ENCODE peak calls at places on chromosomes 5 and 9, in nine cellular contexts. One of them, this sample, is unnamed.

GRCh38 chr5:180824630-180825476 is 22.2 kb upstream of the MGAT1 start:
- DNase-seq in H9: no peak
- DNase-seq in NT2/D1: no peak
- DNase-seq in endothelial cell of umbilical vein: peak; percentile 54
- DNase-seq in IMR-90: no peak
- DNase-seq in mammary epithelial cell: no peak
- DNase-seq in fibroblast of lung: no peak
- DNase-seq in HCT116: no peak
- DNase-seq in SK-N-SH: no peak
- DNase-seq in this sample: no peak

GRCh38 chr5:116068028-116068632 is 16.7 kb upstream of the COMMD10 start:
- DNase-seq in fibroblast of lung: peak; percentile 40
- DNase-seq in endothelial cell of umbilical vein: peak; percentile 61
- DNase-seq in IMR-90: peak; percentile 72
- DNase-seq in HCT116: peak; percentile 78
- DNase-seq in NT2/D1: no peak
- DNase-seq in SK-N-SH: peak; percentile 32
- DNase-seq in H9: no peak
- DNase-seq in mammary epithelial cell: peak; percentile 14
- DNase-seq in this sample: peak; percentile 90

GRCh38 chr5:91384671-91385430 is 1.7 kb upstream of the ARRDC3 start:
- DNase-seq in mammary epithelial cell: peak; percentile 81
- DNase-seq in HCT116: peak; percentile 94
- DNase-seq in SK-N-SH: peak; percentile 73
- DNase-seq in NT2/D1: no peak
- DNase-seq in IMR-90: peak; percentile 91
- DNase-seq in fibroblast of lung: peak; percentile 82
- DNase-seq in H9: no peak
- DNase-seq in endothelial cell of umbilical vein: peak; percentile 94
- DNase-seq in this sample: peak; percentile 95

GRCh38 chr5:73999306-73999705 is 373.3 kb downstream of the ARHGEF28 start:
- DNase-seq in mammary epithelial cell: no peak
- DNase-seq in H9: no peak
- DNase-seq in NT2/D1: no peak
- DNase-seq in fibroblast of lung: no peak
- DNase-seq in IMR-90: no peak
- DNase-seq in SK-N-SH: no peak
- DNase-seq in endothelial cell of umbilical vein: no peak
- DNase-seq in HCT116: no peak
- DNase-seq in this sample: no peak

GRCh38 chr5:154309805-154310204 is 119.3 kb downstream of the GALNT10 start:
- DNase-seq in SK-N-SH: no peak
- DNase-seq in IMR-90: no peak
- DNase-seq in NT2/D1: no peak
- DNase-seq in fibroblast of lung: peak; percentile 76
- DNase-seq in endothelial cell of umbilical vein: peak; percentile 46
- DNase-seq in HCT116: no peak
- DNase-seq in H9: no peak
- DNase-seq in mammary epithelial cell: peak; percentile 41
- DNase-seq in this sample: no peak

GRCh38 chr9:36341936-36342577 is 58.0 kb downstream of the RNF38 start:
- DNase-seq in mammary epithelial cell: no peak
- DNase-seq in fibroblast of lung: peak; percentile 20
- DNase-seq in endothelial cell of umbilical vein: no peak
- DNase-seq in HCT116: no peak
- DNase-seq in H9: no peak
- DNase-seq in NT2/D1: no peak
- DNase-seq in SK-N-SH: no peak
- DNase-seq in IMR-90: no peak
- DNase-seq in this sample: no peak

GRCh38 chr9:17462869-17463464 is 115.9 kb upstream of the SH3GL2 start:
- DNase-seq in endothelial cell of umbilical vein: peak; percentile 68
- DNase-seq in IMR-90: peak; percentile 78
- DNase-seq in SK-N-SH: peak; percentile 24
- DNase-seq in HCT116: no peak
- DNase-seq in fibroblast of lung: peak; percentile 48
- DNase-seq in mammary epithelial cell: peak; percentile 27
- DNase-seq in H9: no peak
- DNase-seq in NT2/D1: peak; percentile 42
- DNase-seq in this sample: peak; percentile 89

GRCh38 chr9:83133316-83133715 is 70.4 kb upstream of the RASEF start:
- DNase-seq in SK-N-SH: no peak
- DNase-seq in fibroblast of lung: peak; percentile 6
- DNase-seq in HCT116: no peak
- DNase-seq in H9: no peak
- DNase-seq in NT2/D1: no peak
- DNase-seq in endothelial cell of umbilical vein: no peak
- DNase-seq in mammary epithelial cell: peak; percentile 25
- DNase-seq in IMR-90: no peak
- DNase-seq in this sample: no peak

GRCh38 chr5:91219803-91220371 is 163.2 kb downstream of the ARRDC3 start:
- DNase-seq in SK-N-SH: peak; percentile 16
- DNase-seq in HCT116: peak; percentile 26
- DNase-seq in endothelial cell of umbilical vein: peak; percentile 63
- DNase-seq in IMR-90: peak; percentile 57
- DNase-seq in mammary epithelial cell: no peak
- DNase-seq in fibroblast of lung: no peak
- DNase-seq in NT2/D1: no peak
- DNase-seq in H9: no peak
- DNase-seq in this sample: peak; percentile 21

GRCh38 chr5:113081091-113081490 is 104.5 kb downstream of the DCP2 start:
- DNase-seq in SK-N-SH: no peak
- DNase-seq in IMR-90: no peak
- DNase-seq in HCT116: no peak
- DNase-seq in NT2/D1: peak; percentile 72
- DNase-seq in H9: no peak
- DNase-seq in fibroblast of lung: no peak
- DNase-seq in endothelial cell of umbilical vein: no peak
- DNase-seq in mammary epithelial cell: no peak
- DNase-seq in this sample: no peak

DNA sequence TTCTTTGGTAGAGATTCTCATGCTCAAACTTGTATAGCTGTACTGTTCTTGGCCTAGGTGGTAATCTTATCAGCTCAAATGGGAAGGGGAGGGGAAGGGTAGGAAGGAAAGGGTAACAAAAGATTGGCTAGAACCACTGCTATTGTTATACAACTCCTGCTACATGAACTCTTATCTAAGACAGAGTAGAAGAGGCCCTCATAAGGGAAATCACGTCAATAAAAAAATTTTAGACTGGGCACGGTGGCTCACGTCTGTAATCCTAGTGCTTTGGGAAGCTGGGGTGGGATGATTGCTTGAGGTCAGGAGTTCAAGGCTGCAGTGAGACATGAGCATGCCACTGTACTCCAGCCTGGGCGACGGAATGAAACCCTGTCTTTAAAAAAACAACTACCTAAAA is 15.9 kb downstream of the STOM start:
- DNase-seq in IMR-90: no peak
- DNase-seq in HCT116: no peak
- DNase-seq in mammary epithelial cell: no peak
- DNase-seq in endothelial cell of umbilical vein: peak; percentile 98
- DNase-seq in NT2/D1: no peak
- DNase-seq in SK-N-SH: no peak
- DNase-seq in fibroblast of lung: no peak
- DNase-seq in H9: no peak
- DNase-seq in this sample: no peak
- H3K4me1 ChIP-seq in IMR-90: peaks cover 23% of the 10 kb centered on the region
- H3K4me1 ChIP-seq in HCT116: peaks cover 28% of the 10 kb centered on the region
- H3K4me1 ChIP-seq in mammary epithelial cell: peaks cover 22% of the 10 kb centered on the region
- H3K4me1 ChIP-seq in endothelial cell of umbilical vein: peaks cover 80% of the 10 kb centered on the region
- H3K4me1 ChIP-seq in NT2/D1: no peaks in the 10 kb centered on the region
- H3K4me1 ChIP-seq in SK-N-SH: peaks cover 21% of the 10 kb centered on the region
- H3K4me1 ChIP-seq in fibroblast of lung: peaks cover 53% of the 10 kb centered on the region
- H3K4me1 ChIP-seq in H9: peaks cover 10% of the 10 kb centered on the region
- H3K4me1 ChIP-seq in this sample: peaks cover 31% of the 10 kb centered on the region

GRCh38 chr9:81871695-81872094 is 56.5 kb upstream of the SPATA31D4 start:
- DNase-seq in IMR-90: peak; percentile 82
- DNase-seq in endothelial cell of umbilical vein: peak; percentile 45
- DNase-seq in mammary epithelial cell: peak; percentile 56
- DNase-seq in H9: no peak
- DNase-seq in fibroblast of lung: peak; percentile 84
- DNase-seq in NT2/D1: peak; percentile 22
- DNase-seq in SK-N-SH: no peak
- DNase-seq in HCT116: no peak
- DNase-seq in this sample: peak; percentile 64
- H3K9ac ChIP-seq in IMR-90: no peak overlapping the region
- H3K9ac ChIP-seq in endothelial cell of umbilical vein: no peak overlapping the region
- H3K9ac ChIP-seq in mammary epithelial cell: no peak overlapping the region
- H3K9ac ChIP-seq in H9: no peak overlapping the region
- H3K9ac ChIP-seq in fibroblast of lung: no peak overlapping the region
- H3K9ac ChIP-seq in NT2/D1: no peak overlapping the region
- H3K9ac ChIP-seq in SK-N-SH: peak overlapping the region; percentile 38
- H3K9ac ChIP-seq in HCT116: no peak overlapping the region
- H3K9ac ChIP-seq in this sample: peak overlapping the region; percentile 15

GRCh38 chr5:36881807-36882206 is 5.2 kb downstream of the NIPBL start:
- DNase-seq in H9: no peak
- DNase-seq in HCT116: no peak
- DNase-seq in mammary epithelial cell: no peak
- DNase-seq in NT2/D1: no peak
- DNase-seq in IMR-90: no peak
- DNase-seq in SK-N-SH: no peak
- DNase-seq in endothelial cell of umbilical vein: no peak
- DNase-seq in fibroblast of lung: no peak
- DNase-seq in this sample: no peak

GRCh38 chr5:36882250-36882649 is 5.7 kb downstream of the NIPBL start:
- DNase-seq in endothelial cell of umbilical vein: no peak
- DNase-seq in SK-N-SH: no peak
- DNase-seq in IMR-90: no peak
- DNase-seq in HCT116: no peak
- DNase-seq in fibroblast of lung: no peak
- DNase-seq in H9: no peak
- DNase-seq in NT2/D1: no peak
- DNase-seq in mammary epithelial cell: no peak
- DNase-seq in this sample: no peak

GRCh38 chr5:36879274-36880033 is 2.9 kb downstream of the NIPBL start:
- DNase-seq in fibroblast of lung: no peak
- DNase-seq in NT2/D1: no peak
- DNase-seq in H9: no peak
- DNase-seq in endothelial cell of umbilical vein: no peak
- DNase-seq in SK-N-SH: no peak
- DNase-seq in IMR-90: no peak
- DNase-seq in HCT116: no peak
- DNase-seq in mammary epithelial cell: no peak
- DNase-seq in this sample: no peak

GRCh38 chr5:36881304-36881703 is 4.7 kb downstream of the NIPBL start:
- DNase-seq in mammary epithelial cell: no peak
- DNase-seq in HCT116: no peak
- DNase-seq in endothelial cell of umbilical vein: no peak
- DNase-seq in H9: no peak
- DNase-seq in IMR-90: no peak
- DNase-seq in fibroblast of lung: no peak
- DNase-seq in SK-N-SH: no peak
- DNase-seq in NT2/D1: no peak
- DNase-seq in this sample: no peak

GRCh38 chr5:36880761-36881160 is 4.2 kb downstream of the NIPBL start:
- DNase-seq in SK-N-SH: no peak
- DNase-seq in NT2/D1: no peak
- DNase-seq in IMR-90: no peak
- DNase-seq in endothelial cell of umbilical vein: no peak
- DNase-seq in fibroblast of lung: no peak
- DNase-seq in HCT116: no peak
- DNase-seq in mammary epithelial cell: peak; percentile 25
- DNase-seq in H9: no peak
- DNase-seq in this sample: no peak
- H3K4me1 ChIP-seq in SK-N-SH: peaks cover 11% of the 10 kb centered on the region
- H3K4me1 ChIP-seq in NT2/D1: no peaks in the 10 kb centered on the region
- H3K4me1 ChIP-seq in IMR-90: no peaks in the 10 kb centered on the region
- H3K4me1 ChIP-seq in endothelial cell of umbilical vein: peaks cover 16% of the 10 kb centered on the region
- H3K4me1 ChIP-seq in fibroblast of lung: no peaks in the 10 kb centered on the region
- H3K4me1 ChIP-seq in HCT116: peaks cover 14% of the 10 kb centered on the region
- H3K4me1 ChIP-seq in mammary epithelial cell: peaks cover 6% of the 10 kb centered on the region
- H3K4me1 ChIP-seq in H9: no peaks in the 10 kb centered on the region
- H3K4me1 ChIP-seq in this sample: peaks cover 32% of the 10 kb centered on the region

GRCh38 chr5:75055727-75056144 is 3.4 kb upstream of the GCNT4 start:
- DNase-seq in mammary epithelial cell: no peak
- DNase-seq in IMR-90: peak; percentile 47
- DNase-seq in NT2/D1: peak; percentile 70
- DNase-seq in endothelial cell of umbilical vein: no peak
- DNase-seq in H9: peak; percentile 81
- DNase-seq in SK-N-SH: no peak
- DNase-seq in fibroblast of lung: peak; percentile 63
- DNase-seq in HCT116: no peak
- DNase-seq in this sample: peak; percentile 44
- H3K9ac ChIP-seq in mammary epithelial cell: no peak overlapping the region
- H3K9ac ChIP-seq in IMR-90: no peak overlapping the region
- H3K9ac ChIP-seq in NT2/D1: no peak overlapping the region
- H3K9ac ChIP-seq in endothelial cell of umbilical vein: no peak overlapping the region
- H3K9ac ChIP-seq in H9: no peak overlapping the region
- H3K9ac ChIP-seq in SK-N-SH: no peak overlapping the region
- H3K9ac ChIP-seq in fibroblast of lung: no peak overlapping the region
- H3K9ac ChIP-seq in HCT116: no peak overlapping the region
- H3K9ac ChIP-seq in this sample: no peak overlapping the region